ENCODE peak calls at places on chromosome 5, in nine cellular contexts. One of them, this sample, is unnamed.
A peak's percentile ranks its signal among the peaks of the same experiment; 100 is the strongest.

GRCh38 chr5:91438871-91439270 is 55.8 kb upstream of the ARRDC3 start:
- DNase-seq in fibroblast of lung: no peak
- DNase-seq in neural progenitor cell: peak; percentile 3
- DNase-seq in PC-3: peak; percentile 41
- DNase-seq in mammary epithelial cell: peak; percentile 3
- DNase-seq in HCT116: peak; percentile 34
- DNase-seq in astrocyte: no peak
- DNase-seq in GM23248: no peak
- DNase-seq in K562: no peak
- DNase-seq in this sample: no peak

GRCh38 chr5:141705503-141705902 is 23.5 kb upstream of the ARAP3 start:
- DNase-seq in fibroblast of lung: no peak
- DNase-seq in neural progenitor cell: no peak
- DNase-seq in PC-3: no peak
- DNase-seq in mammary epithelial cell: peak; percentile 37
- DNase-seq in HCT116: no peak
- DNase-seq in astrocyte: no peak
- DNase-seq in GM23248: no peak
- DNase-seq in K562: no peak
- DNase-seq in this sample: no peak

GRCh38 chr5:38772471-38772870 is 73.3 kb upstream of the OSMR start:
- DNase-seq in fibroblast of lung: no peak
- DNase-seq in neural progenitor cell: no peak
- DNase-seq in PC-3: no peak
- DNase-seq in mammary epithelial cell: no peak
- DNase-seq in HCT116: no peak
- DNase-seq in astrocyte: no peak
- DNase-seq in GM23248: no peak
- DNase-seq in K562: no peak
- DNase-seq in this sample: no peak

GRCh38 chr5:38843665-38844064 is 2.1 kb upstream of the OSMR start:
- DNase-seq in fibroblast of lung: no peak
- DNase-seq in neural progenitor cell: no peak
- DNase-seq in PC-3: no peak
- DNase-seq in mammary epithelial cell: no peak
- DNase-seq in HCT116: no peak
- DNase-seq in astrocyte: no peak
- DNase-seq in GM23248: no peak
- DNase-seq in K562: no peak
- DNase-seq in this sample: no peak

GRCh38 chr5:146778795-146779579 is 99.6 kb downstream of the PPP2R2B start:
- DNase-seq in fibroblast of lung: no peak
- DNase-seq in neural progenitor cell: no peak
- DNase-seq in PC-3: no peak
- DNase-seq in mammary epithelial cell: no peak
- DNase-seq in HCT116: no peak
- DNase-seq in astrocyte: no peak
- DNase-seq in GM23248: no peak
- DNase-seq in K562: no peak
- DNase-seq in this sample: no peak

GRCh38 chr5:142545653-142546322 is 140.1 kb downstream of the FGF1 start:
- DNase-seq in fibroblast of lung: peak; percentile 64
- DNase-seq in neural progenitor cell: no peak
- DNase-seq in PC-3: no peak
- DNase-seq in mammary epithelial cell: no peak
- DNase-seq in HCT116: no peak
- DNase-seq in astrocyte: peak; percentile 41
- DNase-seq in GM23248: peak; percentile 42
- DNase-seq in K562: no peak
- DNase-seq in this sample: no peak

GRCh38 chr5:89946514-89946913 is 463.0 kb downstream of the CETN3 start:
- DNase-seq in fibroblast of lung: no peak
- DNase-seq in neural progenitor cell: no peak
- DNase-seq in PC-3: no peak
- DNase-seq in mammary epithelial cell: no peak
- DNase-seq in HCT116: no peak
- DNase-seq in astrocyte: no peak
- DNase-seq in GM23248: no peak
- DNase-seq in K562: no peak
- DNase-seq in this sample: no peak

GRCh38 chr5:103929310-103930003 is 366.9 kb upstream of the NUDT12 start:
- DNase-seq in fibroblast of lung: no peak
- DNase-seq in neural progenitor cell: no peak
- DNase-seq in PC-3: peak; percentile 74
- DNase-seq in mammary epithelial cell: peak; percentile 65
- DNase-seq in HCT116: no peak
- DNase-seq in astrocyte: peak; percentile 25
- DNase-seq in GM23248: no peak
- DNase-seq in K562: no peak
- DNase-seq in this sample: no peak

GRCh38 chr5:128512894-128513293 is 25.2 kb downstream of the FBN2 start:
- DNase-seq in fibroblast of lung: no peak
- DNase-seq in neural progenitor cell: no peak
- DNase-seq in PC-3: no peak
- DNase-seq in mammary epithelial cell: no peak
- DNase-seq in HCT116: no peak
- DNase-seq in astrocyte: no peak
- DNase-seq in GM23248: no peak
- DNase-seq in K562: no peak
- DNase-seq in this sample: no peak

GRCh38 chr5:149002053-149002452 is 60.8 kb downstream of the SH3TC2 start:
- DNase-seq in fibroblast of lung: peak; percentile 98
- DNase-seq in neural progenitor cell: peak; percentile 68
- DNase-seq in PC-3: peak; percentile 100
- DNase-seq in mammary epithelial cell: peak; percentile 97
- DNase-seq in HCT116: peak; percentile 44
- DNase-seq in astrocyte: peak; percentile 100
- DNase-seq in GM23248: peak; percentile 97
- DNase-seq in K562: no peak
- DNase-seq in this sample: no peak

GRCh38 chr5:57902035-57902434 is 419.4 kb upstream of the ACTBL2 start:
- DNase-seq in fibroblast of lung: peak; percentile 43
- DNase-seq in neural progenitor cell: no peak
- DNase-seq in PC-3: peak; percentile 10
- DNase-seq in mammary epithelial cell: no peak
- DNase-seq in HCT116: no peak
- DNase-seq in astrocyte: no peak
- DNase-seq in GM23248: no peak
- DNase-seq in K562: no peak
- DNase-seq in this sample: no peak

GRCh38 chr5:154097031-154097430 is 58.3 kb downstream of the MFAP3 start:
- DNase-seq in fibroblast of lung: no peak
- DNase-seq in neural progenitor cell: peak; percentile 49
- DNase-seq in PC-3: peak; percentile 44
- DNase-seq in mammary epithelial cell: peak; percentile 17
- DNase-seq in HCT116: no peak
- DNase-seq in astrocyte: no peak
- DNase-seq in GM23248: no peak
- DNase-seq in K562: peak; percentile 21
- DNase-seq in this sample: no peak

GRCh38 chr5:138110266-138110963 is 26.6 kb downstream of the WNT8A start:
- DNase-seq in fibroblast of lung: no peak
- DNase-seq in neural progenitor cell: peak; percentile 46
- DNase-seq in PC-3: peak; percentile 12
- DNase-seq in mammary epithelial cell: no peak
- DNase-seq in HCT116: no peak
- DNase-seq in astrocyte: peak; percentile 30
- DNase-seq in GM23248: no peak
- DNase-seq in K562: no peak
- DNase-seq in this sample: no peak

GRCh38 chr5:138109463-138110265 is 25.8 kb downstream of the WNT8A start:
- DNase-seq in fibroblast of lung: no peak
- DNase-seq in neural progenitor cell: no peak
- DNase-seq in PC-3: peak; percentile 47
- DNase-seq in mammary epithelial cell: peak; percentile 23
- DNase-seq in HCT116: no peak
- DNase-seq in astrocyte: peak; percentile 46
- DNase-seq in GM23248: peak; percentile 51
- DNase-seq in K562: no peak
- DNase-seq in this sample: no peak

GRCh38 chr5:138103321-138103637 is 19.4 kb downstream of the WNT8A start:
- DNase-seq in fibroblast of lung: no peak
- DNase-seq in neural progenitor cell: no peak
- DNase-seq in PC-3: no peak
- DNase-seq in mammary epithelial cell: no peak
- DNase-seq in HCT116: no peak
- DNase-seq in astrocyte: no peak
- DNase-seq in GM23248: no peak
- DNase-seq in K562: no peak
- DNase-seq in this sample: no peak

GRCh38 chr5:138105709-138106108 is 21.9 kb downstream of the WNT8A start:
- DNase-seq in fibroblast of lung: no peak
- DNase-seq in neural progenitor cell: no peak
- DNase-seq in PC-3: no peak
- DNase-seq in mammary epithelial cell: no peak
- DNase-seq in HCT116: no peak
- DNase-seq in astrocyte: no peak
- DNase-seq in GM23248: no peak
- DNase-seq in K562: no peak
- DNase-seq in this sample: no peak

DNA sequence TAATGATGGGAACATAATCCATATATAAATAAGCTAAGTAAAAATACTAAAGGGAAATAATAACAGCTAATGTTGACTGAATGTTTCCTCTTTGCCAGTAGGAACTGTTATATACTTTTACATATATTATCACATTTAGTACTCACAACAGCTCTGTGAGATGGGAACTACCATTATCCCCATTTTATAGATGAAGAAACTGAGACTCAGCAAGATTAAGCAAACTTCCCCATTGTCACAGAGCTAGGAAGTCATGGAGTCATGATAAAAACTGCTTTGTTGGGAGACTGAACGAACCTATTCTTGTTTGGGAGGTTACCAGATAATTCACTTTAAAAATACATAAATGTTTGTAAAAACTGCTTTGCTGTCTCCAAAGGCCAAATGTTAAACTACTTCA is 23.4 kb downstream of the WNT8A start:
- DNase-seq in fibroblast of lung: no peak
- DNase-seq in neural progenitor cell: no peak
- DNase-seq in PC-3: no peak
- DNase-seq in mammary epithelial cell: no peak
- DNase-seq in HCT116: no peak
- DNase-seq in astrocyte: no peak
- DNase-seq in GM23248: no peak
- DNase-seq in K562: no peak
- DNase-seq in this sample: no peak
- H3K9ac ChIP-seq in fibroblast of lung: no peak overlapping the region
- H3K9ac ChIP-seq in neural progenitor cell: no peak overlapping the region
- H3K9ac ChIP-seq in PC-3: no peak overlapping the region
- H3K9ac ChIP-seq in mammary epithelial cell: no peak overlapping the region
- H3K9ac ChIP-seq in HCT116: no peak overlapping the region
- H3K9ac ChIP-seq in astrocyte: no peak overlapping the region
- H3K9ac ChIP-seq in GM23248: no peak overlapping the region
- H3K9ac ChIP-seq in K562: no peak overlapping the region
- H3K9ac ChIP-seq in this sample: no peak overlapping the region

GRCh38 chr5:176663566-176663965 is 16.3 kb downstream of the TSPAN17 start:
- DNase-seq in fibroblast of lung: no peak
- DNase-seq in neural progenitor cell: no peak
- DNase-seq in PC-3: no peak
- DNase-seq in mammary epithelial cell: no peak
- DNase-seq in HCT116: no peak
- DNase-seq in astrocyte: no peak
- DNase-seq in GM23248: no peak
- DNase-seq in K562: no peak
- DNase-seq in this sample: no peak

GRCh38 chr5:176664479-176664878 is 17.2 kb downstream of the TSPAN17 start:
- DNase-seq in fibroblast of lung: no peak
- DNase-seq in neural progenitor cell: no peak
- DNase-seq in PC-3: no peak
- DNase-seq in mammary epithelial cell: no peak
- DNase-seq in HCT116: no peak
- DNase-seq in astrocyte: no peak
- DNase-seq in GM23248: no peak
- DNase-seq in K562: no peak
- DNase-seq in this sample: no peak

GRCh38 chr5:176665517-176665916 is 18.2 kb downstream of the TSPAN17 start:
- DNase-seq in fibroblast of lung: no peak
- DNase-seq in neural progenitor cell: no peak
- DNase-seq in PC-3: no peak
- DNase-seq in mammary epithelial cell: no peak
- DNase-seq in HCT116: no peak
- DNase-seq in astrocyte: no peak
- DNase-seq in GM23248: no peak
- DNase-seq in K562: no peak
- DNase-seq in this sample: no peak

GRCh38 chr5:176662371-176663333 is 15.4 kb downstream of the TSPAN17 start:
- DNase-seq in fibroblast of lung: no peak
- DNase-seq in neural progenitor cell: no peak
- DNase-seq in PC-3: no peak
- DNase-seq in mammary epithelial cell: no peak
- DNase-seq in HCT116: no peak
- DNase-seq in astrocyte: no peak
- DNase-seq in GM23248: no peak
- DNase-seq in K562: no peak
- DNase-seq in this sample: no peak

DNA sequence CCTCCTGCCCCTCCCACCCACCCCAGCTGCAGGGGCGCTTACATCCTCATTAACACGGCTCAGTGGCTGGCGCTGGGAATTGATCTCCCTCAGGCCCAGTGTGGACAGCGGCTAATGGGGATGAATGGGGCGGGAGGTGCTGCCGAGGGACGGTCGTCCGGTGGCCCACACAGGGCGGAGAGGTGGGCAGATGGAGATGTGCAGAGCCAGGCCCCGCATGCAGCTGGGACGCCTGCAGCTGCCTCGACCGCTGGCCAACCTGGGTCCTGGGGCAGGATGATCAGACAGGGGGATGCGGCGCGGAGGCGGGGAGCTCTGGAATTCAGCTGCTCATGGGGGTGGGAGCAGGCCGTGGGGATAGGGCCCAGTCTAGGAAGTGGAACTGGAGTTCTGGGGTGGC is 17.6 kb downstream of the TSPAN17 start:
- DNase-seq in fibroblast of lung: no peak
- DNase-seq in neural progenitor cell: peak; percentile 83
- DNase-seq in PC-3: no peak
- DNase-seq in mammary epithelial cell: no peak
- DNase-seq in HCT116: no peak
- DNase-seq in astrocyte: no peak
- DNase-seq in GM23248: no peak
- DNase-seq in K562: no peak
- DNase-seq in this sample: no peak
- TF ChIP-seq EZH2 in fibroblast of lung: no peak
- TF ChIP-seq EZH2 in neural progenitor cell: no peak
- TF ChIP-seq EZH2 in PC-3: no peak
- TF ChIP-seq EZH2 in mammary epithelial cell: no peak
- TF ChIP-seq EZH2 in HCT116: no peak
- TF ChIP-seq EZH2 in astrocyte: peak; percentile 37
- TF ChIP-seq EZH2 in GM23248: no peak
- TF ChIP-seq EZH2 in K562: no peak
- TF ChIP-seq EZH2 in this sample: no peak

GRCh38 chr5:56282241-56282640 is 49.1 kb upstream of the ANKRD55 start:
- DNase-seq in fibroblast of lung: no peak
- DNase-seq in neural progenitor cell: no peak
- DNase-seq in PC-3: peak; percentile 53
- DNase-seq in mammary epithelial cell: no peak
- DNase-seq in HCT116: no peak
- DNase-seq in astrocyte: no peak
- DNase-seq in GM23248: peak; percentile 47
- DNase-seq in K562: no peak
- DNase-seq in this sample: no peak
- H3K9ac ChIP-seq in fibroblast of lung: no peak overlapping the region
- H3K9ac ChIP-seq in neural progenitor cell: no peak overlapping the region
- H3K9ac ChIP-seq in PC-3: no peak overlapping the region
- H3K9ac ChIP-seq in mammary epithelial cell: no peak overlapping the region
- H3K9ac ChIP-seq in HCT116: no peak overlapping the region
- H3K9ac ChIP-seq in astrocyte: no peak overlapping the region
- H3K9ac ChIP-seq in GM23248: no peak overlapping the region
- H3K9ac ChIP-seq in K562: no peak overlapping the region
- H3K9ac ChIP-seq in this sample: no peak overlapping the region

GRCh38 chr5:176809544-176810083 is 745 bp upstream of the UNC5A start:
- DNase-seq in fibroblast of lung: no peak
- DNase-seq in neural progenitor cell: peak; percentile 74
- DNase-seq in PC-3: no peak
- DNase-seq in mammary epithelial cell: peak; percentile 21
- DNase-seq in HCT116: no peak
- DNase-seq in astrocyte: no peak
- DNase-seq in GM23248: no peak
- DNase-seq in K562: no peak
- DNase-seq in this sample: no peak
- TF ChIP-seq EZH2 in fibroblast of lung: peak; percentile 84
- TF ChIP-seq EZH2 in neural progenitor cell: peak; percentile 88
- TF ChIP-seq EZH2 in PC-3: peak; percentile 84
- TF ChIP-seq EZH2 in mammary epithelial cell: peak; percentile 71
- TF ChIP-seq EZH2 in HCT116: no peak
- TF ChIP-seq EZH2 in astrocyte: peak; percentile 90
- TF ChIP-seq EZH2 in GM23248: no peak
- TF ChIP-seq EZH2 in K562: no peak
- TF ChIP-seq EZH2 in this sample: no peak